ENCODE peak calls at places on chromosomes 7 and 10, in seven cellular contexts. K is prostate gland, R is activated T-cell treated with anti-CD3 and anti-CD28 coated beads for 48 hours, T is SW480, V is left cardiac atrium, F is suprapubic skin, C is heart left ventricle. M is an unnamed sample.

GRCh38 chr7:32507416-32507815 is 12.1 kb downstream of the AVL9 start:
- DNase-seq in K (no peak), C (no peak), F (no peak), R (no peak), V (no peak), T (peak), M (no peak)

GRCh38 chr10:3465406-3465891 is 292.9 kb upstream of the PITRM1 start:
- DNase-seq in F (no peak), R (no peak), K (peak), V (no peak), T (no peak), C (no peak), M (no peak)

GRCh38 chr10:69709366-69709941 is 79.4 kb downstream of the FAM241B start:
- DNase-seq in T (no peak), K (no peak), F (no peak), C (no peak), R (no peak), V (no peak), M (no peak)

GRCh38 chr7:131039355-131039762 is 288.3 kb upstream of the MKLN1 start:
- DNase-seq in T (no peak), V (no peak), R (no peak), K (no peak), C (no peak), F (no peak), M (no peak)

GRCh38 chr10:3231951-3232730 is 59.6 kb upstream of the PITRM1 start:
- DNase-seq in T (no peak), C (no peak), F (no peak), R (no peak), V (no peak), K (no peak), M (no peak)

GRCh38 chr10:71371750-71372166 is 25.0 kb upstream of the CDH23 start:
- DNase-seq in K (no peak), R (no peak), F (no peak), C (no peak), T (no peak), V (no peak), M (no peak)

GRCh38 chr7:106618480-106618879 is 42.5 kb downstream of the CCDC71L start:
- DNase-seq in F (no peak), T (no peak), V (no peak), C (no peak), K (no peak), R (no peak), M (no peak)

GRCh38 chr10:131196176-131196885 is 115.2 kb downstream of the TCERG1L start:
- DNase-seq in C (no peak), T (no peak), V (peak), K (no peak), R (no peak), F (no peak), M (no peak)

GRCh38 chr7:132488634-132489302 is 87.5 kb downstream of the PLXNA4 start:
- DNase-seq in F (no peak), V (no peak), T (no peak), C (no peak), R (no peak), K (no peak), M (no peak)

GRCh38 chr10:79477456-79477855 is 32.0 kb upstream of the ZCCHC24 start:
- DNase-seq in T (no peak), F (no peak), K (no peak), V (no peak), R (no peak), C (no peak), M (no peak)

GRCh38 chr10:80168679-80169380 is 36.3 kb downstream of the PLAC9 start:
- DNase-seq in T (no peak), K (no peak), F (no peak), R (no peak), V (peak), C (peak), M (no peak)

GRCh38 chr7:157017639-157018327 is 7.3 kb upstream of the MNX1 start:
- DNase-seq in T (no peak), F (peak), V (no peak), C (no peak), R (no peak), K (no peak), M (no peak)

GRCh38 chr7:23546897-23547572 is 15.3 kb upstream of the TRA2A start:
- DNase-seq in F (peak), K (peak), C (peak), V (peak), T (peak), R (peak), M (peak)

GRCh38 chr7:31082017-31082416 is 29.9 kb downstream of the ADCYAP1R1 start:
- DNase-seq in F (no peak), K (no peak), T (no peak), V (no peak), R (no peak), C (peak), M (peak)

GRCh38 chr10:63681965-63682704 is 160.9 kb downstream of the REEP3 start:
- DNase-seq in C (peak), F (no peak), T (no peak), R (no peak), K (peak), V (peak), M (no peak)

GRCh38 chr10:73920084-73920483 is 9.2 kb downstream of the PLAU start:
- DNase-seq in K (peak), R (no peak), T (no peak), V (peak), F (peak), C (peak), M (peak)

GRCh38 chr10:104581884-104582603 is 59.0 kb upstream of the SORCS3 start:
- DNase-seq in F (no peak), T (no peak), C (no peak), V (no peak), R (no peak), K (no peak), M (no peak)

GRCh38 chr10:56823849-56824248 is 462.8 kb upstream of the ZWINT start:
- DNase-seq in F (no peak), R (no peak), C (no peak), V (no peak), T (peak), K (no peak), M (no peak)

GRCh38 chr10:128286413-128287097 is 160.3 kb upstream of the MKI67 start:
- DNase-seq in T (no peak), R (no peak), V (no peak), F (no peak), K (no peak), C (no peak), M (no peak)

GRCh38 chr7:5296015-5296621 is 13.4 kb downstream of the SLC29A4 start:
- DNase-seq in V (no peak), K (no peak), C (no peak), F (no peak), R (no peak), T (no peak), M (no peak)

GRCh38 chr7:46197833-46198540 is 276.9 kb upstream of the IGFBP3 start:
- DNase-seq in R (no peak), K (no peak), V (no peak), F (no peak), T (no peak), C (no peak), M (no peak)

GRCh38 chr7:26618458-26618857 is 245.9 kb downstream of the SKAP2 start:
- DNase-seq in R (no peak), V (no peak), F (no peak), K (no peak), C (no peak), T (no peak), M (no peak)

GRCh38 chr7:82413237-82413636 is 30.3 kb downstream of the CACNA2D1 start:
- DNase-seq in V (peak), F (no peak), K (no peak), C (peak), R (no peak), T (no peak), M (peak)

GRCh38 chr7:74506329-74506724 is 52.6 kb downstream of the GTF2IRD1 start:
- DNase-seq in V (no peak), C (no peak), K (no peak), T (no peak), R (no peak), F (no peak), M (no peak)

GRCh38 chr10:29479081-29479917 is 155.5 kb downstream of the SVIL start:
- DNase-seq in K (peak), C (no peak), R (no peak), T (no peak), V (no peak), F (no peak), M (no peak)

GRCh38 chr10:86730227-86730626 is 26.2 kb upstream of the BMPR1A start:
- DNase-seq in C (peak), T (no peak), R (no peak), V (peak), F (no peak), K (no peak), M (peak)

GRCh38 chr7:44100458-44101303 is 3.5 kb upstream of the AEBP1 start:
- DNase-seq in V (no peak), C (no peak), K (no peak), R (no peak), F (no peak), T (no peak), M (no peak)